ENCODE peak calls at places on chromosomes 13 and 19, in nine cellular contexts. C, K, H, Y, V, U, J, A and I are unnamed samples.

GRCh38 chr19:38880076-38880881 is 2.2 kb upstream of the RINL start:
- DNase-seq in Y (no peak), J (no peak), A (no peak), C (no peak), H (no peak), U (no peak), K (no peak), V (no peak), I (no peak)

GRCh38 chr13:99123101-99124045 is 77.3 kb upstream of the UBAC2 start:
- DNase-seq in H (no peak), Y (no peak), V (no peak), J (no peak), K (no peak), C (no peak), A (no peak), U (peak), I (no peak)

GRCh38 chr13:33076451-33076992 is 60.3 kb downstream of the KL start:
- DNase-seq in U (no peak), V (no peak), C (no peak), Y (no peak), H (no peak), A (no peak), J (no peak), K (no peak), I (no peak)

GRCh38 chr13:31797154-31797775 is 57.9 kb downstream of the RXFP2 start:
- DNase-seq in C (no peak), Y (no peak), U (peak), V (no peak), K (no peak), A (peak), H (no peak), J (peak), I (no peak)

GRCh38 chr19:51511353-51511752 is 9.8 kb upstream of the SIGLEC12 start:
- DNase-seq in V (peak), J (peak), C (no peak), A (no peak), Y (no peak), U (no peak), H (no peak), K (no peak), I (no peak)

GRCh38 chr13:112481458-112481857 is 105.3 kb downstream of the SPACA7 start:
- DNase-seq in J (no peak), K (no peak), C (no peak), Y (no peak), A (no peak), U (no peak), V (no peak), H (no peak), I (no peak)

GRCh38 chr19:49447485-49448431 is 3.9 kb downstream of the PIH1D1 start:
- DNase-seq in U (peak), J (no peak), H (no peak), A (no peak), C (no peak), Y (no peak), K (no peak), V (no peak), I (no peak)

GRCh38 chr13:75120071-75120470 is 361.9 kb downstream of the TBC1D4 start:
- DNase-seq in Y (no peak), A (no peak), V (no peak), J (no peak), U (no peak), C (no peak), K (no peak), H (no peak), I (no peak)

GRCh38 chr13:31038834-31039552 is 106.5 kb downstream of the TEX26 start:
- DNase-seq in H (no peak), C (no peak), U (no peak), V (peak), J (no peak), Y (no peak), K (no peak), A (no peak), I (no peak)

GRCh38 chr13:30441304-30441703 is 19.0 kb downstream of the UBE2L5 start:
- DNase-seq in K (no peak), C (no peak), U (peak), H (no peak), J (no peak), Y (no peak), V (no peak), A (no peak), I (no peak)

GRCh38 chr19:5623397-5624153 is 692 bp downstream of the SAFB start:
- DNase-seq in J (no peak), K (peak), V (no peak), C (no peak), Y (no peak), U (no peak), H (no peak), A (no peak), I (no peak)

GRCh38 chr19:46513461-46514236 is 18.0 kb upstream of the PNMA8B start:
- DNase-seq in U (peak), A (peak), C (peak), Y (peak), V (peak), K (peak), H (peak), J (peak), I (peak)

GRCh38 chr19:45115809-45116615 is 23.0 kb downstream of the PPP1R37 start:
- DNase-seq in J (peak), Y (no peak), K (no peak), C (no peak), A (no peak), U (no peak), V (no peak), H (no peak), I (no peak)

GRCh38 chr19:30895946-30896345 is 453.3 kb downstream of the TSHZ3 start:
- DNase-seq in J (no peak), V (no peak), Y (no peak), H (no peak), A (no peak), C (no peak), U (no peak), K (no peak), I (no peak)

GRCh38 chr13:22964245-22964966 is 216.4 kb upstream of the SGCG start:
- DNase-seq in C (no peak), A (no peak), Y (no peak), U (no peak), V (no peak), H (no peak), K (no peak), J (no peak), I (no peak)